ENCODE peak calls at places on chromosomes 13 and 19, in six cellular contexts. D is fibroblast of lung, E is H9, W is K562, I is neuronal stem cell, Z is endothelial cell of umbilical vein. M is an unnamed sample.

GRCh38 chr13:30148171-30148754 is 159.1 kb downstream of the KATNAL1 start:
- DNase-seq in I (no peak), D (no peak), E (no peak), W (no peak), Z (no peak), M (no peak)

GRCh38 chr19:56955637-56956216 is 115.2 kb upstream of the PEG3 start:
- DNase-seq in I (no peak), E (no peak), Z (no peak), D (no peak), W (no peak), M (no peak)

GRCh38 chr19:40612831-40613668 is 11.9 kb downstream of the LTBP4 start:
- DNase-seq in I (no peak), Z (no peak), E (peak; percentile 87), W (peak; percentile 89), D (no peak), M (no peak)

GRCh38 chr19:45484273-45484945 is 12.4 kb downstream of the RTN2 start:
- DNase-seq in D (no peak), I (no peak), E (no peak), W (no peak), Z (no peak), M (no peak)

GRCh38 chr13:45327253-45327954 is 13.6 kb downstream of the TPT1 start:
- DNase-seq in E (no peak), D (no peak), I (no peak), Z (no peak), W (no peak), M (no peak)

GRCh38 chr13:107387525-107387924 is 819.6 kb upstream of the ARGLU1 start:
- DNase-seq in W (no peak), D (no peak), Z (no peak), I (no peak), E (no peak), M (no peak)

GRCh38 chr19:16040642-16041041 is 35.7 kb upstream of the TPM4 start:
- DNase-seq in E (no peak), Z (peak; percentile 46), D (peak; percentile 34), I (no peak), W (no peak), M (no peak)

GRCh38 chr19:4063369-4064072 is 3.2 kb downstream of the ZBTB7A start:
- DNase-seq in Z (peak; percentile 22), D (no peak), I (no peak), E (peak; percentile 56), W (no peak), M (no peak)

GRCh38 chr13:90091611-90092010 is 1255.9 kb upstream of the MIR17HG start:
- DNase-seq in Z (no peak), D (no peak), I (no peak), W (no peak), E (no peak), M (no peak)

GRCh38 chr13:100987993-100988392 is 313.4 kb upstream of the TMTC4 start:
- DNase-seq in D (no peak), I (peak; percentile 12), Z (peak; percentile 9), W (no peak), E (peak; percentile 49), M (peak; percentile 42)

GRCh38 chr13:80040219-80040976 is 300.5 kb downstream of the SPRY2 start:
- DNase-seq in D (peak; percentile 96), E (no peak), Z (peak; percentile 91), W (no peak), I (no peak), M (no peak)

GRCh38 chr13:86572115-86572514 is 772.9 kb upstream of the SLITRK6 start:
- DNase-seq in W (no peak), I (no peak), Z (peak; percentile 1), D (peak; percentile 33), E (no peak), M (no peak)

GRCh38 chr13:52921194-52921593 is 72.8 kb upstream of the PCDH8 start:
- DNase-seq in Z (no peak), D (no peak), I (no peak), E (no peak), W (no peak), M (no peak)

GRCh38 chr19:33978286-33978685 is 181.6 kb downstream of the KCTD15 start:
- DNase-seq in E (no peak), Z (no peak), I (no peak), D (no peak), W (no peak), M (no peak)

GRCh38 chr13:39313721-39314120 is 275.5 kb downstream of the NHLRC3 start:
- DNase-seq in I (no peak), D (no peak), W (no peak), Z (no peak), E (no peak), M (no peak)

GRCh38 chr19:3192228-3192635 is 6.5 kb downstream of the NCLN start:
- DNase-seq in Z (no peak), W (no peak), E (no peak), D (no peak), I (no peak), M (no peak)

GRCh38 chr13:109644069-109644750 is 142.2 kb downstream of the IRS2 start:
- DNase-seq in E (no peak), I (no peak), Z (no peak), D (no peak), W (no peak), M (no peak)

GRCh38 chr13:40390290-40391008 is 276.0 kb downstream of the FOXO1 start:
- DNase-seq in I (peak; percentile 69), D (no peak), W (no peak), Z (no peak), E (no peak), M (no peak)

GRCh38 chr19:33902802-33903488 is 106.3 kb downstream of the KCTD15 start:
- DNase-seq in I (no peak), W (peak; percentile 70), Z (no peak), E (no peak), D (no peak), M (no peak)

GRCh38 chr13:36131931-36132297 is 732 bp upstream of the DCLK1 start:
- DNase-seq in D (peak; percentile 45), W (no peak), I (no peak), E (no peak), Z (no peak), M (no peak)

GRCh38 chr19:7488736-7489353 is at the start of gene PEX11G:
- DNase-seq in Z (peak; percentile 91), E (peak; percentile 94), W (peak; percentile 98), I (peak; percentile 93), D (peak; percentile 87), M (peak; percentile 87)

GRCh38 chr13:49641810-49642291 is 13.5 kb downstream of the ARL11 start:
- DNase-seq in E (no peak), D (peak; percentile 96), I (no peak), Z (no peak), W (peak; percentile 39), M (no peak)

GRCh38 chr19:47047272-47047930 is 1.0 kb downstream of the TMEM160 start:
- DNase-seq in I (no peak), Z (no peak), E (no peak), D (no peak), W (no peak), M (no peak)
- H3K9ac ChIP-seq in I (peak overlapping the region; percentile 47), Z (no peak overlapping the region), E (no peak overlapping the region), D (no peak overlapping the region), W (peak overlapping the region; percentile 88), M (no peak overlapping the region)

GRCh38 chr19:47729468-47729798 is 15.9 kb upstream of the NOP53 start:
- DNase-seq in Z (peak; percentile 72), E (peak; percentile 66), I (no peak), D (peak; percentile 84), W (peak; percentile 81), M (no peak)

GRCh38 chr19:47723573-47723923 is 10.3 kb downstream of the EHD2 start:
- DNase-seq in I (no peak), W (no peak), Z (no peak), E (no peak), D (peak; percentile 93), M (no peak)

GRCh38 chr19:47729799-47730520 is 15.4 kb upstream of the NOP53 start:
- DNase-seq in W (peak; percentile 98), D (no peak), E (peak; percentile 94), I (no peak), Z (peak; percentile 93), M (peak; percentile 66)

GRCh38 chr19:47725759-47726401 is 12.7 kb downstream of the EHD2 start:
- DNase-seq in W (no peak), I (no peak), E (no peak), Z (no peak), D (no peak), M (no peak)

GRCh38 chr19:47726467-47726866 is 13.2 kb downstream of the EHD2 start:
- DNase-seq in D (peak; percentile 87), E (no peak), I (no peak), Z (no peak), W (no peak), M (no peak)
- H3K9ac ChIP-seq in D (no peak overlapping the region), E (no peak overlapping the region), I (no peak overlapping the region), Z (no peak overlapping the region), W (no peak overlapping the region), M (no peak overlapping the region)

GRCh38 chr13:113854238-113855011 is 9.5 kb downstream of the GAS6 start:
- DNase-seq in W (no peak), D (peak; percentile 79), E (peak; percentile 29), I (no peak), Z (no peak), M (no peak)
- H3K9ac ChIP-seq in W (peak overlapping the region; percentile 87), D (peak overlapping the region; percentile 24), E (no peak overlapping the region), I (peak overlapping the region; percentile 38), Z (no peak overlapping the region), M (no peak overlapping the region)

GRCh38 chr19:42279902-42280760 is 11.1 kb downstream of the CIC start:
- DNase-seq in E (peak; percentile 86), Z (peak; percentile 84), D (peak; percentile 90), I (peak; percentile 82), W (peak; percentile 93), M (no peak)

GRCh38 chr19:42279148-42279901 is 10.3 kb downstream of the CIC start:
- DNase-seq in W (no peak), I (no peak), D (no peak), Z (no peak), E (peak; percentile 50), M (no peak)

GRCh38 chr19:42276284-42276683 is 7.2 kb downstream of the CIC start:
- DNase-seq in E (no peak), I (no peak), Z (no peak), W (no peak), D (no peak), M (no peak)

GRCh38 chr19:42276821-42277220 is 7.8 kb downstream of the CIC start:
- DNase-seq in I (no peak), E (no peak), Z (no peak), W (no peak), D (no peak), M (no peak)

DNA sequence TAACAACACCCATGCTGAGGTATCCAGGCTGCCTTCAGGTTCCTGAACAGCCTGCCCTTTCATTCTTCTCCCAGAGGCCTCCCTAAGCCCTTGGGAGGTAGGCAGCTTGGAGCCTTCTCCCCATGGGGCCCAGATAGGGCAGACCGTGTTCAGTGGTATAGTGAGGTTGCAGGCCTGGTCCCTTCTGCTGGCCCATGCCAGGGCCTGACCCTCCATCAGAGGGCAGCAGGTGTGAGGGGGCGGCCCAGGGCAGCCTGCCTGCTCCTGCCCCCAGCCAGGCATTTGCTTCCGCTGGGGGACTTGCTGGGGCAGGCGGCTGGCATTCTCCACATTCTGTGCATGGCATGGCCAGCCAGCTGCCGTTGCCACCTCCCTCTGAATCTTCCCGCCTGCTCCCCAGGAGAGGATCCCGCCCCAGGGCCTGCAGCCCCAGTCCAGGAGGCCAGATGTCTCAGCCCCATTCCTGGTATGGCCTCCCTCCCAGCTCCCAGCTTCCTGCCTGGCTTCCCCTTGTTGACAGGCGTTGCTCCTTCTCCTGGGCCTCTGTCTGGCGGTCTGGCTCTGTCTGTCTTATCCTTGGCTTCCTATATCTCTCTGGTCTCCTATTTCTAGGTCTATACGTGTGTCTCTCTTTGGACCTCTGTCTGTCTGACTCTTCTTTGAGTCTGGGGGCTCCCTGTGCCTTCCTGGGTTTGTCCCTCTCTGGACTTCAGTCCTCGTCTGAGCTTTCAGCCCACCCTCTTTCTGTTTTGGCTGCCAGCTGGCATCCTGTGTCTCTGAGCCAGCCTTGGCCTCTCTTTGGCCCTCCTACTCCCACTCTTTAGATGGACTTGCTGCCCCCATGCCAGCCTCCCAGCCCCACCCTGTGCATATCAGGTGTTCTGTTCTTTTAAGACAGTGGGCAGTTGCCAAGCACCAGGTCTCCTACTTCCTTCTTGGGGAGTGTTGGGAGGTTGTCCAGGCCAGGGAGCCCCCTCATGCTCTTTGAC is 9.1 kb downstream of the CIC start:
- DNase-seq in W (no peak), D (no peak), I (no peak), E (peak; percentile 36), Z (peak; percentile 71), M (no peak)
- H3K9ac ChIP-seq in W (peak overlapping the region; percentile 90), D (no peak overlapping the region), I (peak overlapping the region; percentile 63), E (no peak overlapping the region), Z (no peak overlapping the region), M (peak overlapping the region; percentile 8)

M was measured in NT2/D1.